ENCODE peak calls at places on chromosomes 12 and 14, in five cellular contexts. B is HepG2, N is K562, W is GM12892, P is GM12878. U is an unnamed sample.

GRCh38 chr12:75641031-75641780 is 129.8 kb upstream of the KRR1 start:
- DNase-seq in W (peak; percentile 21), P (peak; percentile 87), B (no peak), N (peak; percentile 36), U (peak; percentile 9)

GRCh38 chr12:89882051-89882450 is 173.4 kb upstream of the ATP2B1 start:
- DNase-seq in B (no peak), W (no peak), P (peak; percentile 55), N (no peak), U (no peak)

GRCh38 chr14:61469771-61470170 is 148.4 kb downstream of the PRKCH start:
- DNase-seq in P (no peak), B (no peak), N (no peak), W (no peak), U (no peak)

GRCh38 chr14:94043111-94043755 is 17.1 kb downstream of the OTUB2 start:
- DNase-seq in N (no peak), B (no peak), W (no peak), P (no peak), U (no peak)

GRCh38 chr12:32477714-32478113 is 78.4 kb downstream of the FGD4 start:
- DNase-seq in N (no peak), B (no peak), W (no peak), P (no peak), U (no peak)

GRCh38 chr14:36340276-36340890 is 19.9 kb upstream of the MBIP start:
- DNase-seq in P (no peak), B (no peak), W (no peak), N (no peak), U (no peak)

GRCh38 chr14:50573862-50574261 is 13.9 kb downstream of the ATL1 start:
- DNase-seq in B (no peak), N (no peak), W (no peak), P (no peak), U (no peak)

GRCh38 chr14:30108975-30109700 is 181.5 kb upstream of the PRKD1 start:
- DNase-seq in P (no peak), B (no peak), N (no peak), W (no peak), U (no peak)

GRCh38 chr14:100822921-100823320 is 3.0 kb upstream of the MEG3 start:
- DNase-seq in B (no peak), N (no peak), P (no peak), W (no peak), U (no peak)

GRCh38 chr14:103353391-103353790 is 19.4 kb downstream of the EIF5 start:
- DNase-seq in P (no peak), B (no peak), N (no peak), W (no peak), U (no peak)
- TF ChIP-seq TAF1 in P (no peak), B (no peak), N (no peak), W (no peak), U (no peak)

DNA sequence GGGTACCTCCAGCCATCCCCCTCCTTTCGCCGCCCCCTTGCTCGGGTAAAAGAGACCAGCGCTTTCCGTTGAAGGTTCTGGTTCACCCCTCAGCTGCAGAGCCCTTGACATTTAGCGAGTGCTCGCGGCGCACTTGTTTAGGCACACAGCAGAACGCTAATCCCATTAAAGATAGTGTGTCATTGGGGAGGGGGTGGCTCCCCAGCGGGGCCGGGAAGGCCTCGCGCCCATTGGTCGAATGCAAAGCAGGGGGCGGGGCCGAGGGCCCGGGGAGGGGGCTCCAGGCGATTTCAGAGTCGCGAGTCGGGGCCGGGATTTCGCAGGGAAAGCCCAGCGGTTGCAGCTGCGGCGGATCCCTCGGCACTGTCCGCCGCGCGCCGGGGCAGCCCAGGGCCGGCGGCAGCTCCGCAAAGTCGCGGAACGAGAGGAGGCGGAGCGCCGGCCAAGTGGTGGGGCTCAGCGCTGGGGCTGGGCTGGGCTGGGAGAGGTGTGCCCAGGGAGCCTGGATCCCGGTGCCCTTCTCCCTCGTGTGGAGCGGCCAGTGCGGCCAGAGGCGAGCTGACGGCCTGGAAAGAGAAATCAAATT is 122.9 kb downstream of the TSPAN9 start:
- DNase-seq in B (no peak), W (no peak), P (no peak), N (no peak), U (no peak)
- TF ChIP-seq POLR2AphosphoS5 in B (no peak), W (no peak), P (no peak), N (no peak), U (no peak)

DNA sequence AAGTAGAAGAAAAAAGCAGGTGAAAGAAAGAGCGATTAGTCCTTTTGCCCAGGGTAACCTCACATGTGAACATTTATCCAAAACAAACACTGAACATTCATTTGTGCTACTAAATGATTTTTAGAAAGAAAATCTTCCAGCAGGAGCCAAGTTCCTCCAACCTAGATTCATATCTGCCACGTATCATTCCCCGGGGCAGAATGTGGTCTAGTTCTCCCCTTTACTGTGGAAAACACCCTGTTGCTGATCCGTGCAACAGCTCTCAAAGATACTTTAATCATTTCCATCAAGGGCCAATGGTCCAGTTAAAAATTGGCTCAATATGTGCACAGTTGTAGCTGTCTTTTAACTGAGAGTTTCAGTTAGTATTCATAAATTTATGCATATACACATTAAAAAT is 479.1 kb downstream of the ATP23 start:
- DNase-seq in B (no peak), N (no peak), W (no peak), P (no peak), U (no peak)
- TF ChIP-seq TAF1 in B (no peak), N (no peak), W (no peak), P (no peak), U (no peak)

GRCh38 chr12:70031046-70031445 is 206.0 kb downstream of the MYRFL start:
- DNase-seq in P (no peak), B (no peak), N (no peak), W (no peak), U (no peak)

GRCh38 chr12:70028515-70028914 is 203.5 kb downstream of the MYRFL start:
- DNase-seq in N (no peak), B (no peak), P (no peak), W (no peak), U (no peak)

GRCh38 chr12:70028918-70029317 is 203.9 kb downstream of the MYRFL start:
- DNase-seq in W (no peak), B (no peak), P (no peak), N (no peak), U (no peak)

GRCh38 chr12:70033310-70033709 is 208.3 kb downstream of the MYRFL start:
- DNase-seq in W (no peak), P (no peak), B (no peak), N (no peak), U (no peak)

GRCh38 chr12:70032076-70032475 is 207.0 kb downstream of the MYRFL start:
- DNase-seq in B (no peak), P (no peak), W (no peak), N (no peak), U (no peak)
- TF ChIP-seq POLR2AphosphoS5 in B (no peak), P (no peak), W (no peak), N (no peak), U (no peak)

GRCh38 chr12:57517187-57517586 is 3.1 kb downstream of the DDIT3 start:
- DNase-seq in W (no peak), N (no peak), P (no peak), B (no peak), U (no peak)
- TF ChIP-seq TAF1 in W (no peak), N (no peak), P (no peak), B (no peak), U (no peak)

DNA sequence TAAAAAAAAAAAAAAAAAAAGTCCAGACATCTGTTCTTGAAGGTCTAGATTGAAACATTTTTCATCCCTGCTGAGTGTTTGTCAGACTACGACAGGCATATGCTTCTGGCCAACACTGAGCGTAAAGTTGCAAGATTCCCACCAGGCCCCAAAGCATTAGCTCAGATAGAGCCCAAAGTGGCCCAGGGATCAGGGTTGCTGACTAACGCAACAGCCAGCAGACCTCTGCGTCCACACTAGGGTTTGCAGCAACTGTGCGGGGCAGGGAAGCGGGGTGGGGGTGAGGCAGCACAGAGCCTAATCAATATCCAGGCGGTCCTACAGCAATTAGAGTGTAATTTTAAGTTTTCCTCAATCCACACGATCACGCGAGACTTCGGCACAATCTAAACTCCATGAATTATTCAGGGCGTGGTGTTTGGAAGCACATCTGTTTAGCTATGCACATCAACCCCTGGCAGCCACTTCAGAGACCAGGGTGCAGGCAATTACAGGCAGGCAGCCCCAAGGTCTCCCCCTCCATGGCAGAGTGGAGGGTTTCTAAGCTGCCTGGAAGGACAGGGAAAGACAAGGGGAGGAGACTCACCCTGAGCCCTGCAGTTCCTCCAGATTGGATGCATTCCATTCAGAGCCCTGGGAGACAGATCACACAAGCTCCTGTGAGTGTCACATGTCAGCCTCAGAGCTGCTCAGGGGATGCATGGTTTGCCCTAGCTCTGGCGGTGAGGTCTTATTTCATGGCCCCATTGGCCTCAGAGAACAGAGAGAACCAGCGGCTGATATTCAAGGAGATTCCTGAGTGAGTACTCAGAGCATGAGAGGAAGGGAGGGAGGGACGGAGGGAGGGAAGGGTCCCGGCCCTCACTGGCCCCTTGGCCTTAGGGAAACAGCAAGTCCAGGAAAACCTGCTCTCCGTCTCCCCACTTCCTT is 55.4 kb downstream of the SSH1 start:
- DNase-seq in B (no peak), N (no peak), P (no peak), W (no peak), U (no peak)
- TF ChIP-seq POLR2AphosphoS5 in B (no peak), N (no peak), P (peak; percentile 38), W (no peak), U (no peak)

DNA sequence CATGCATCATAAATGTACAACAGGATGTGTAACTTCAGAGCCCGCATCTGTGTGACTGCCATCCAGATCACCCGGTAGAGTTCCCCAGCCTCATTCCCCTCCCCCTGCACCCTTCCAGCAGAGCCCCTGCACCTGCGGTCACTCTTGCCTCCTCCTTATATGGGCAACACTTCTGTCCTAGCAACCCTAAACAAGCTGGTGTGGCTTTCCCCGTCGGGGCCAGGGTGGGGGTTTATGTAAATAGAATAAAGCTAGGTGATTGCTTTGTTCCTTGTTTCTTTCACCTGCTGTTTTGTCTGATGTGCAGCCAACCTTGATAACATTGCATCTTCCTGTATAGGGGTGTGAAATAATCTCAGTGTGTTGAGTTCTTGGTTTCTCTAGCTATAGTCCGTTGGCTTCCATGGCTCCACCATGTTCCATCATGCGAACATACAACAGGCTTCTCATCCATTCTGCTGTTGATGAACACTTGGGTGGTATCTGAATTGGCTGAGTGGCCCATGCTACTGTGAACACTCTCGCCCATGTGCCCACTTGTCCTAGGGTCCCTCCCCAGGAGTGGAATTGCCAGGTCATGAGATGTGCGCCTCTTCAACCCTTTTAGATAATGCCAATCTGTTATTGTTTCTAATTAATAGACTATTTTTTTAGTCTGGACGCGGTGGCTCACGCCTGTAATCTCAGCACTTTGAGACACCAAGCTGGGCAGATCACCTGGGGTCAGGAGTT is 102.2 kb downstream of the KIF26A start:
- DNase-seq in P (no peak), N (no peak), B (no peak), W (no peak), U (no peak)
- TF ChIP-seq TAF1 in P (no peak), N (no peak), B (no peak), W (no peak), U (no peak)